ENCODE peak calls at places on chromosomes 4 and X, in four cellular contexts. Z is K562, F is neural progenitor cell, A is astrocyte. L is an unnamed sample.

GRCh38 chr4:81565137-81565870 is 93.6 kb upstream of the RASGEF1B start:
- DNase-seq in Z (no peak), F (peak), A (no peak), L (no peak)

GRCh38 chr4:10007436-10007740 is 13.9 kb downstream of the SLC2A9 start:
- DNase-seq in Z (no peak), F (no peak), A (no peak), L (no peak)

GRCh38 chr4:183503497-183504063 is 1.3 kb upstream of the ING2 start:
- DNase-seq in Z (no peak), F (no peak), A (no peak), L (no peak)

GRCh38 chr4:127055349-127055748 is 577.4 kb upstream of the INTU start:
- DNase-seq in Z (no peak), F (no peak), A (peak), L (no peak)

GRCh38 chr4:170012629-170012958 is 13.6 kb downstream of the MFAP3L start:
- DNase-seq in Z (no peak), F (no peak), A (no peak), L (no peak)

GRCh38 chr4:106650701-106651100 is 282.1 kb upstream of the GIMD1 start:
- DNase-seq in Z (no peak), F (no peak), A (no peak), L (no peak)

GRCh38 chr4:13093170-13093569 is 391.0 kb downstream of the RAB28 start:
- DNase-seq in Z (no peak), F (no peak), A (no peak), L (no peak)

GRCh38 chrX:154409222-154409871 is at the start of gene DNASE1L1:
- DNase-seq in Z (peak), F (peak), A (peak), L (peak)

GRCh38 chr4:10173754-10174749 is 57.5 kb upstream of the WDR1 start:
- DNase-seq in Z (no peak), F (no peak), A (no peak), L (no peak)

GRCh38 chr4:74054483-74055032 is 16.1 kb upstream of the CXCL3 start:
- DNase-seq in Z (no peak), F (no peak), A (no peak), L (no peak)

GRCh38 chrX:73577368-73577767 is 14.4 kb downstream of the CHIC1 start:
- DNase-seq in Z (no peak), F (peak), A (peak), L (peak)

GRCh38 chrX:50111762-50112161 is 89.0 kb downstream of the AKAP4 start:
- DNase-seq in Z (no peak), F (no peak), A (no peak), L (no peak)

GRCh38 chrX:40434947-40435346 is 145.8 kb upstream of the ATP6AP2 start:
- DNase-seq in Z (peak), F (peak), A (peak), L (no peak)

GRCh38 chr4:143025111-143025704 is 159.5 kb upstream of the USP38 start:
- DNase-seq in Z (no peak), F (peak), A (peak), L (no peak)

DNA sequence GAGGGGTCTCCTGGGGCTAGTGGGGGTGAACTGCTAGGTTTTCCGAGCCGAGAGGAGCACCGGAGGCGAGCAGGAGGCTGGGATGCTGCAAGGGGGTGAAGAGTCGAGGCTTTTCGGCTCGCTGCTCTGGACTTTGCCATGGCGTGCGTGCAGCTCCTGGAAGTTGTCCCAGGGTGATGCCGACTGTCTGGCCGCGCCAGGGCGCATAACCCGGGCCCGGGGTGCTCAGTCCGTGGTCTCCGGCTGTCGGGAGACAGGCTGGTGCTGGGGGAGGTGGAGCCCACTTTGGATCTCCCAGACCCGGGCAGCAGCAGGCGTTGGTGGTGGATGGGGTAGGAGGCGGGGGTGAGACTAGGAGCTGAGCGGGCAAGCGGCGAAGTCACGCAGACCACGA is 777 bp downstream of the GRIA3 start:
- DNase-seq in Z (no peak), F (peak), A (peak), L (no peak)
- H3K9ac ChIP-seq in Z (no peak), F (no peak), A (peak), L (no peak)

GRCh38 chrX:109911046-109911445 is 91.9 kb upstream of the TMEM164 start:
- DNase-seq in Z (no peak), F (no peak), A (no peak), L (peak)

GRCh38 chrX:109918753-109919152 is 84.2 kb upstream of the TMEM164 start:
- DNase-seq in Z (no peak), F (no peak), A (no peak), L (no peak)

GRCh38 chrX:109914114-109914849 is 88.6 kb upstream of the TMEM164 start:
- DNase-seq in Z (no peak), F (no peak), A (no peak), L (no peak)
- H3K9ac ChIP-seq in Z (no peak), F (no peak), A (no peak), L (no peak)

GRCh38 chr4:16626945-16627344 is 271.5 kb downstream of the LDB2 start:
- DNase-seq in Z (no peak), F (no peak), A (peak), L (peak)
- H3K9ac ChIP-seq in Z (no peak), F (no peak), A (peak), L (no peak)

DNA sequence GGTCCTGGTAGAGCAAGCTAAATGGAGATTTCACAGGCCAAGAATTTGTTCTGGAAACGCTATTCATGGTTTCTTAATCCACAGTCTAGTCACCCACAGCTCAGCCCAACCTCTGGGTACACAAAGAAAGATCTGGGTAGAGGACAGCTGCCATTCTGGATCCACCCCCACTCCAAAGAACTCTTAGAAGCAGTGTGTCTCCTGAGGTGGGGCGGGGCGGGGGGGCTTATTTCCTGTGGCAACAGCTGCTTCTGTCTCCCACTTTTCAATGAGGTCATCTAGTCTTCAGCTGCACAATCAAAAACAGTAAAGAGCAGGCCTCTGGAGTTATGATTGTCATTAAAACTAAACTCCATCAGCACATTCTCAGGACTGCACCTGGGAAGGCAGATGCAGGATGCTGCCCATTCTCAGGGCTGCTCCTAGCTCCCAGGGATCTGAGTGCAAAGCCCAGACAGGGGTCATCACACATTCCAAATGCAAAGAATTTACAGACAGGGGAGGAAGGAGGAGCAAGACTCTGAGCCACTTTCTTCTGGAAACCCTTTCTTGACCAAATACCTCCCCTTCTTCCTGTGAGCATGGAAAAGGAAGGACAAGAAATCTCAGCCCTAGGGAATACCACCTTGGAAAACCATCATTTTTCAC is 207.3 kb downstream of the HS6ST2 start:
- DNase-seq in Z (no peak), F (no peak), A (no peak), L (no peak)
- H3K9ac ChIP-seq in Z (no peak), F (no peak), A (no peak), L (no peak)

GRCh38 chr4:15479913-15480185 is 10.2 kb downstream of the CC2D2A start:
- DNase-seq in Z (no peak), F (no peak), A (peak), L (no peak)

GRCh38 chr4:15478724-15479088 is 9.0 kb downstream of the CC2D2A start:
- DNase-seq in Z (no peak), F (no peak), A (no peak), L (no peak)

GRCh38 chr4:15479089-15479912 is 9.6 kb downstream of the CC2D2A start:
- DNase-seq in Z (peak), F (peak), A (peak), L (peak)

GRCh38 chr4:15482346-15482745 is 12.7 kb downstream of the CC2D2A start:
- DNase-seq in Z (no peak), F (no peak), A (no peak), L (no peak)

DNA sequence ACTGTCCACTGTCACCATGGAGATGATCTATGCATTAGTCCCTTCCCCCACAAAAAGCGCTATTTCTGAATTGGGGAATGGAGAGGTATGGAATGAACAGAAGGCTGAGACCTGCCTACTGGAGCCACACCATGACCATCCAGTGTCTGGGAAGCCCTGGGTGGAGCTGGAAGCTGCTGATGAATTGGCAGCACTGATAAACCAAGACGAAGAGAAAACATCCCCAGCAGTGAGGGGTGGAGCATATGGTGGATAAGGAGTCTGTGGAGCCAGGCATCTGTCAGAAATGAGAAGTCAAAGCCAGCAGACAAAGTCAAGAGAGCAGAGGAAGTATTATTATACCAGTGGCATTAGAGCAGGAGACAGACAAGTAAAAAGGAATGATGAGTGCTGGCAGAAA is 13.2 kb downstream of the CC2D2A start:
- DNase-seq in Z (no peak), F (no peak), A (no peak), L (no peak)
- H3K9ac ChIP-seq in Z (no peak), F (no peak), A (no peak), L (no peak)

DNA sequence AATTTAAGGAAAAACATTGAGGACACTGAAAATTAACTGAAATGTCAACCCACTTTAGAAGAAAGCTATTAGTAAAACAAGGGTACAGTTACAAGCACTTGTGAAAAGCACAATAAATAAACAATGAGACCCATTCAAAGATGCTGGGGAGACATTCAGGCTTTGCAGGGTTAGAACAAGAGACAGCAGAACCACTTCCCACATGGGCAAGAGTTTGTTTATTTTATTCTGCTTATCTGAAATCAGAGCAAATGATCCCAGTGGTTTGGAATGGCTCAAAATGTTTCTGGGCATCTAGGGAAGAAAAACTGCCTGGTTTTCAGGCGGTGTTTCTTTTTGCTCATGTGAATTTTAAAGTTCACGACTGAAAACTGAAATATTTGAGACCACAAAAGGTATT is 42.4 kb downstream of the PPP3CA start:
- DNase-seq in Z (no peak), F (peak), A (peak), L (no peak)
- H3K9ac ChIP-seq in Z (no peak), F (no peak), A (no peak), L (no peak)

DNA sequence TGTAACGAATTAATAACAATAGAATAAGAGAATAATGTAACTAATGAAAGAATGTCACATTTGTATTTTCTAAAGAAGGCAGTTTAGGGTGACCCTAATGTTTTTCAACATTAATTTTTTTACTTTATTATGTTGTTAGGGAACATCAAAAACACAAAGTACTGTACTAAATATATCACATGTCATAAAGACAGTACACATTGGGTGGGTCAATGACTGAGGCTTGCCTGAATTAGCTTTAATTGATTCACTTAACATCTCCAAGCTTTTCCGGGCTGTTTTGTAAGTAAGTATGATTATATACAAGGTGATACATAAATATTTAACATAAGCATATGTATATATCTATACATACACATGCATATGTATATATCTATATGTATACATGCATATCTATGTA is 43.5 kb upstream of the KLF3 start:
- DNase-seq in Z (no peak), F (no peak), A (no peak), L (no peak)
- H3K9ac ChIP-seq in Z (peak), F (no peak), A (no peak), L (no peak)

L was measured in endothelial cell of umbilical vein.